ENCODE peak calls at places on chromosomes 5 and 9, in seven cellular contexts. N, V, E, R, J, G and B are unnamed samples. For H3K79me2, the result is how much of the 10 kb centered on the place peaks cover.

GRCh38 chr9:108565651-108566378 is 290.0 kb downstream of the ACTL7B start:
- DNase-seq in J (peak), E (peak), N (peak), V (peak), R (peak), G (peak), B (peak)

GRCh38 chr5:139681112-139681458 is 32.9 kb downstream of the CXXC5 start:
- DNase-seq in G (no peak), E (no peak), V (no peak), N (no peak), J (no peak), R (no peak), B (no peak)

GRCh38 chr5:84825616-84826015 is 440.9 kb upstream of the EDIL3 start:
- DNase-seq in J (no peak), E (no peak), N (no peak), R (no peak), G (peak), V (no peak), B (no peak)

GRCh38 chr5:9765421-9765820 is 135.3 kb upstream of the TAS2R1 start:
- DNase-seq in N (peak), G (no peak), J (no peak), V (no peak), R (no peak), E (no peak), B (peak)

GRCh38 chr5:135020111-135020895 is 13.7 kb downstream of the PITX1 start:
- DNase-seq in V (no peak), J (no peak), E (no peak), G (no peak), N (peak), R (no peak), B (no peak)

GRCh38 chr5:50553560-50553984 is 112.5 kb upstream of the EMB start:
- DNase-seq in N (no peak), V (no peak), E (no peak), J (no peak), G (no peak), R (no peak), B (no peak)

GRCh38 chr9:115225459-115226116 is 107.6 kb upstream of the TNC start:
- DNase-seq in R (no peak), E (no peak), V (no peak), G (no peak), N (no peak), J (no peak), B (no peak)

GRCh38 chr5:83015676-83016075 is 61.5 kb downstream of the TMEM167A start:
- DNase-seq in G (no peak), N (no peak), E (peak), R (peak), V (no peak), J (no peak), B (no peak)

GRCh38 chr9:134967547-134967930 is 49.8 kb upstream of the FCN1 start:
- DNase-seq in J (no peak), E (no peak), N (peak), V (no peak), G (no peak), R (no peak), B (no peak)

GRCh38 chr9:35996358-35996970 is 38.5 kb upstream of the OR2S2 start:
- DNase-seq in R (peak), J (peak), N (no peak), E (no peak), G (no peak), V (no peak), B (peak)

GRCh38 chr5:153965102-153965645 is 73.5 kb downstream of the FAM114A2 start:
- DNase-seq in J (peak), G (peak), V (peak), N (peak), R (peak), E (peak), B (peak)

GRCh38 chr5:178542455-178542854 is 47.7 kb downstream of the COL23A1 start:
- DNase-seq in E (no peak), G (no peak), J (no peak), N (no peak), V (no peak), R (no peak), B (no peak)

GRCh38 chr5:126139773-126140172 is 283.4 kb upstream of the GRAMD2B start:
- DNase-seq in N (no peak), J (no peak), V (no peak), E (no peak), G (peak), R (peak), B (peak)

GRCh38 chr5:40781843-40782409 is 16.2 kb downstream of the PRKAA1 start:
- DNase-seq in G (no peak), V (no peak), N (no peak), R (no peak), E (no peak), J (no peak), B (peak)
- H3K79me2 ChIP-seq in G (half or more), V (half or more), N (half or more), R (half or more), E (half or more), J (half or more), B (half or more)

GRCh38 chr9:69173891-69174644 is at the start of gene TJP2:
- DNase-seq in R (peak), J (peak), G (no peak), V (no peak), E (peak), N (peak), B (peak)

GRCh38 chr9:69173497-69173890 is 583 bp upstream of the TJP2 start:
- DNase-seq in N (no peak), R (peak), J (no peak), V (no peak), G (no peak), E (no peak), B (no peak)

GRCh38 chr9:69175488-69175872 is 1.4 kb downstream of the TJP2 start:
- DNase-seq in N (no peak), R (no peak), J (no peak), E (peak), V (no peak), G (no peak), B (peak)

GRCh38 chr9:69176446-69177135 is 2.5 kb downstream of the TJP2 start:
- DNase-seq in V (no peak), N (no peak), G (no peak), E (no peak), R (no peak), J (no peak), B (no peak)

DNA sequence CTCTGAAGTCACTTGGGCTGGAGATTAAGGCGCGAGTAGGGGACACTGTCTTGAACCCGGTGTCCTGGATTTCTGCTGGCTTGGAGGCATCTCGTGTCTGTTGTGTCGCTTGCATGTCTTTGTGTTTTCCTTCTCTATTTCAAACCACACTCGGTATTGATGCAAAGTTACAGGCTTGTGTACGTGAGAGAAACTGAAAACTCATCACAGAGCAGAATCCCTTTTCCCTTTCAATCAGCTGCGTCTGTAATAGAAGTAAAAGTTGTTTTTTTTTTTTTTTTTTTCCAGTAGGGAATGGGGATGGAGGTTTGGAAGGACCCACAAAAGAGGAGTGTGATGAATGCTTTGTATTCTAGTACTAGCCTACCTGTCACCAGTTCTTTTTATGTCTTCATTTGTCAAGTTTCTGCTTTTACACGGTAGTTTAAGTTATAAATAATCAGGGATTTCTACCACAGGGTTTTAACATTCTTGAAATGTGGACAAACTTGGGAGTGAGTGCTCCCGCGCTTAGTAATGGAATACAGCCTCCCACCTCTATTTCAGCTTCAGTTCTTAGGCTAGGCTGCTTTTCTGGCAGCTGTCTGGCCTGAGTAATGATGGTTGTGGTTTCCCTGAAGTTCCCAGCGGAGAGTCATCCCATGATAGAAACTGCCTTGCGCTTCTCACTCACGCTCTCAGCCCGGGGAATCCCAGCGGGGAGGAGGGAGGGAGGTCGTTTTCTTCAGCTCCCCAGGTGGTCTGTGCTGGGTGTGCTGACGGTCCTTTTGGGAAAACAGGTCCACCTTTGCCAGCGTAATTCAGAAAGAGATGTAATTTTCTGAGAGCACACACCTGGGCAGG is 789 bp downstream of the TJP2 start:
- DNase-seq in N (peak), V (no peak), J (peak), G (peak), R (peak), E (peak), B (peak)
- TF ChIP-seq EZH2phosphoT487 in N (no peak), V (no peak), J (no peak), G (no peak), R (no peak), E (no peak), B (no peak)

GRCh38 chr5:159095882-159096554 is 3.7 kb downstream of the EBF1 start:
- DNase-seq in J (no peak), G (no peak), N (no peak), R (peak), V (no peak), E (peak), B (no peak)
- H3K79me2 ChIP-seq in J (under half), G (under half), N (under half), R (under half), V (under half), E (under half), B (half or more)

DNA sequence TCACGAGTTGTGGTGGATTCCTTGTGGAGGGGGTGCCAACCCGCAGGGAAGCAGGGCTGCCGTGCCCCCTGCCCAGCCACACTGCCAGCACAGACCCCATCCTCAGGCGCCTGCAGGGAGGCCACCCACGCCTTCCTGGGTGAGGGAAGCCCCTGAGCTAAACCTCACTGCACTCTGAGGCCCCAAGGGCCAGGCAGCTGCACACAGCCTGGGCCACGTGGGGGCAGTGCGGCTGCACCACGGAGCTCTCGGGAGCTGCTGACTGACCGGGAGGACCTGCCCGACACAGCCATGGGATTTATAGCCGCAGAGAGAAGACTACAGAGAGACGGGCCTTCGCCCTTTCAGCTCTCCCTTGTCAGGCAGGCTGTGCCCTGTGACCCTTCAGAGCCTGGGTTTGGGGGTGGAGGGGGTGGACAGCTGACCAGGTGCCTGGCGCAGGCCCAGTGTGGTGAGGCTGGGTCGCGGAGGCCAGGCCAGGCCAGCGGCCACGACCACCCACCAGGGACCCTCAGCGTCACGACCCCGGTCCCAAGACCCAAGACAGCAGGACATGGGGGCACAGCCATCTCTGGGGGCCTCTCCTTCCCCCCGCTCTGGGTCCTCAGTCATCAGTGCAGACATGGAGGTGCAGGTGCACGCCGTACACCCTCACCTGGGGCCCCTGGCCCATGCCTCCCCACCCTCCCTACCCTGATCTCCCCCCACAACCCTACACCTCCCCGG is 4.3 kb upstream of the AHRR start:
- DNase-seq in R (peak), E (peak), V (peak), N (peak), G (peak), J (no peak), B (peak)
- TF ChIP-seq EZH2phosphoT487 in R (no peak), E (no peak), V (no peak), N (no peak), G (no peak), J (no peak), B (no peak)

DNA sequence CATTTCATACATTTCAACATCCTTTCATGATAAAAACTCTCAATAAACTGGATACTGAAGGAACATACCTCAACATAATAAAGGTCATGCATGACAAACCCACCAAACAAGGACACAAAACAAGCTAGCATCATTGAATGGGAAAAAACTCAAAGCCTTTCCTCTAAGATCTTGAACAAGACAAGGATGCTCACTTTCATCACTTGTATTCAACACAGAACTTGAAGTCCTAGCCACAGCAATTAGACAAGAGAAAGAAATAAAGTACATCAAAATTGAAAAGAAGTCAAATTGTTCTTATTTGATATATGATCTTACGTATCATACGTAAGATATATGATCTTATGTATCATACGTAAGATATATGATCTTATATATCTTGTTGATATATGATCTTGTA is 5.3 kb downstream of the MRPL50 start:
- DNase-seq in E (no peak), R (no peak), J (no peak), V (no peak), N (no peak), G (no peak), B (no peak)
- H3K79me2 ChIP-seq in E (half or more), R (half or more), J (half or more), V (half or more), N (half or more), G (half or more), B (half or more)

GRCh38 chr5:6713274-6714181 is at the start of gene TENT4A:
- DNase-seq in G (peak), N (peak), E (no peak), R (no peak), J (no peak), V (no peak), B (peak)
- TF ChIP-seq EZH2phosphoT487 in G (no peak), N (no peak), E (no peak), R (no peak), J (no peak), V (no peak), B (no peak)

DNA sequence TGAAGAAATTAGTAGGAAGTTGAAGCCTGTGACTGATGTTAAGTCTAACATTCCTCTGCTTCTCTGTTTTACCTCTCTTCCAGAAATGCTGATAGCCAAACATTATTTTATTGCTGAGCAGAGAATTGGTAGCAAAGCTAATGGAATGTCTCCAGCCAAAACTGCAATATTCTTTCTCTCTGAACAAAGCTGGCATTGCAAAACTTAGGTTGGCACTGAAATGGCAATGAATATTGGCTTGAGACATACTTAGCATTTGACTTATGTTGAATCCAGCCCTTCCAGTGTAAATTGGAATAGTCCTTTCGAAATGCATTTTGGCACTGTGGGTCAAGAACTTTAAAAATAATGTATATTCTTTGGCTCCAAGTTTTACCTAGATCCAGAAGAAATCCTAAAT is 21.1 kb downstream of the FAF2 start:
- DNase-seq in N (no peak), G (no peak), R (no peak), V (no peak), J (no peak), E (no peak), B (peak)
- H3K79me2 ChIP-seq in N (half or more), G (half or more), R (half or more), V (half or more), J (under half), E (half or more), B (half or more)

GRCh38 chr5:149132474-149132873 is 8.8 kb upstream of the ABLIM3 start:
- DNase-seq in V (no peak), R (no peak), G (no peak), E (no peak), J (no peak), N (no peak), B (no peak)

GRCh38 chr5:149130932-149131273 is 10.4 kb upstream of the ABLIM3 start:
- DNase-seq in V (no peak), N (no peak), R (no peak), E (no peak), J (peak), G (peak), B (no peak)

GRCh38 chr5:149134778-149135169 is 6.5 kb upstream of the ABLIM3 start:
- DNase-seq in N (no peak), G (no peak), R (no peak), V (no peak), J (no peak), E (no peak), B (peak)

GRCh38 chr5:149135536-149136201 is 5.6 kb upstream of the ABLIM3 start:
- DNase-seq in N (no peak), E (no peak), G (peak), R (no peak), V (no peak), J (no peak), B (peak)

DNA sequence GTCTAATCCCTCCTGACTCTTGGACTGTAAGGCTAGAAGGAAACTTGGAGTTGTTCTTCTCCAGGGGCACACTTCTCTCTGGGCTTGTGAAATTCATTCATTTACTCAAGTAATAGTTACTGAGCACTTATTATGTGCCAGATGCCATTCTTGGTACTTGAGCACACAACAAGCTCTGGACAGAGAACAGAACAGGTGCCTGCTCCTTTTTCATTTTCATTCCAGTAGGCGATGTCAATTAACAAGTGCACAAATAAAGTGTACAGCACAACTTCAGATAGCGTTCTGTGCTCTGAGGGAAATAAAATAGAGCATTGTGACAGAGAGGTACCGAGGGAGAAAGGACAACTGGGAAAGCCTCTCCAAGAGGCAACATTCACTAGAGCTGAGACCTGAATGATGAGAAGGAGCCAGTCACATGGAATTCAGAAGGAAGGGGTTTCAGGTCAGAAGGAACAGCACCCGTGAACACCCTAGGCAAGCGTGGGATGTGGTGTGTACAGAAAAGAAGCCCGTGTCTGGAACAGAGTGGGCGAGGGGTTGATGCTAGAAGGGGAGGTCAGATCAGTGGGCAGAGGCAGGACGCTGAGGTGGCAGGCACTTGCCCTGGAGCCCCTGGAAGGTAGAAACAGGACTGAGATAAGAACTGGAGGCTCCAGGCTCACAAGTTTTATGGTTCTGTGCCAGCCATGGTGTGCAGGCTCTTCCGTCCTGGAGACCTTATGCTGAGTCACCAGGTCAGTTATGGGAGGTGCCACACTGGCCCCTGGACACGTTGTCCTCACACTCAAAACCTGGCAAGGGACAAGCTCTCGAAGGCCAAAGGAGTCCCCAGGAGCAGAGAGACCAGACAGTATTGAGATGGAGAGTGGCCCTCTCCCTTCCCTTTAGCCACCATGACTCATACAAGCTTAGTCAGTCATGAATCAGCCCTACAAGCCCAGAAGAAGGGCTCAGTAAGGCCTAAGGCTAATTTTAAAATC is 7.2 kb upstream of the ABLIM3 start:
- DNase-seq in N (no peak), V (peak), E (no peak), J (no peak), G (peak), R (no peak), B (peak)
- TF ChIP-seq EZH2phosphoT487 in N (no peak), V (no peak), E (no peak), J (no peak), G (no peak), R (no peak), B (no peak)